ENCODE peak calls at places on chromosome 17, in six cellular contexts. T, K, L, C, W and Q are unnamed samples.

GRCh38 chr17:55208078-55208812 is 56.5 kb upstream of the HLF start:
- DNase-seq in T (no peak), K (no peak), L (no peak), C (no peak), W (no peak), Q (no peak)

GRCh38 chr17:61467416-61468262 is 15.4 kb downstream of the TBX4 start:
- DNase-seq in T (no peak), K (peak), L (peak), C (no peak), W (no peak), Q (peak)

GRCh38 chr17:45428954-45429337 is 3.7 kb downstream of the ARHGAP27 start:
- DNase-seq in T (no peak), K (no peak), L (no peak), C (no peak), W (no peak), Q (peak)

GRCh38 chr17:4771519-4772234 is at the start of gene TM4SF5:
- DNase-seq in T (no peak), K (no peak), L (no peak), C (no peak), W (no peak), Q (no peak)

GRCh38 chr17:38705803-38706624 is 941 bp downstream of the MLLT6 start:
- DNase-seq in T (no peak), K (peak), L (peak), C (no peak), W (no peak), Q (peak)

GRCh38 chr17:74361613-74362391 is at the start of gene BTBD17:
- DNase-seq in T (no peak), K (peak), L (peak), C (no peak), W (no peak), Q (no peak)

GRCh38 chr17:57264250-57264649 is 7.9 kb downstream of the MSI2 start:
- DNase-seq in T (no peak), K (no peak), L (no peak), C (no peak), W (no peak), Q (no peak)

GRCh38 chr17:38748329-38749221 is at the start of gene PCGF2:
- DNase-seq in T (no peak), K (peak), L (peak), C (no peak), W (no peak), Q (peak)

GRCh38 chr17:10210151-10210574 is 11.8 kb upstream of the GAS7 start:
- DNase-seq in T (no peak), K (no peak), L (peak), C (no peak), W (no peak), Q (no peak)

GRCh38 chr17:38338535-38338934 is 5.2 kb downstream of the GPR179 start:
- DNase-seq in T (no peak), K (no peak), L (no peak), C (no peak), W (no peak), Q (no peak)

GRCh38 chr17:41835800-41836549 is at the start of gene NT5C3B:
- DNase-seq in T (no peak), K (peak), L (no peak), C (no peak), W (peak), Q (no peak)

GRCh38 chr17:64393000-64393402 is 2.3 kb upstream of the PECAM1 start:
- DNase-seq in T (no peak), K (no peak), L (no peak), C (no peak), W (no peak), Q (no peak)

GRCh38 chr17:44354582-44355309 is 8.9 kb downstream of the FAM171A2 start:
- DNase-seq in T (no peak), K (no peak), L (no peak), C (no peak), W (peak), Q (peak)

GRCh38 chr17:3802461-3803307 is 1.7 kb upstream of the ITGAE start:
- DNase-seq in T (peak), K (no peak), L (peak), C (no peak), W (no peak), Q (no peak)

GRCh38 chr17:7380321-7380720 is 568 bp upstream of the TNK1 start:
- DNase-seq in T (peak), K (peak), L (peak), C (no peak), W (no peak), Q (no peak)

GRCh38 chr17:28570716-28571254 is 539 bp downstream of the PIGS start:
- DNase-seq in T (no peak), K (no peak), L (no peak), C (no peak), W (peak), Q (peak)

GRCh38 chr17:57400648-57401047 is 144.3 kb downstream of the MSI2 start:
- DNase-seq in T (no peak), K (no peak), L (no peak), C (no peak), W (no peak), Q (no peak)

GRCh38 chr17:71441098-71441497 is 679.7 kb upstream of the SOX9 start:
- DNase-seq in T (peak), K (no peak), L (peak), C (no peak), W (no peak), Q (no peak)